ENCODE peak calls at places on chromosomes 13 and 19, in five cellular contexts. One of them, this sample, is unnamed.

GRCh38 chr13:44747179-44747578 is 171.0 kb upstream of the TSC22D1 start:
- DNase-seq in PC-3: no peak
- DNase-seq in NCI-H146: no peak
- DNase-seq in stimulated activated CD8-positive, alpha-beta memory T cell treated with anti-CD3 and anti-CD28 coated beads, Interleukin-7, amount 100 ng/mL, for 1 hour: no peak
- DNase-seq in GM20000: no peak
- DNase-seq in this sample: no peak

GRCh38 chr13:29384466-29384865 is 211.0 kb downstream of the SLC7A1 start:
- DNase-seq in PC-3: no peak
- DNase-seq in NCI-H146: no peak
- DNase-seq in stimulated activated CD8-positive, alpha-beta memory T cell treated with anti-CD3 and anti-CD28 coated beads, Interleukin-7, amount 100 ng/mL, for 1 hour: no peak
- DNase-seq in GM20000: no peak
- DNase-seq in this sample: no peak

GRCh38 chr19:29139227-29139626 is 73.7 kb downstream of the UQCRFS1 start:
- DNase-seq in PC-3: no peak
- DNase-seq in NCI-H146: no peak
- DNase-seq in stimulated activated CD8-positive, alpha-beta memory T cell treated with anti-CD3 and anti-CD28 coated beads, Interleukin-7, amount 100 ng/mL, for 1 hour: no peak
- DNase-seq in GM20000: no peak
- DNase-seq in this sample: no peak

GRCh38 chr13:50991624-50992610 is 82.3 kb downstream of the RNASEH2B start:
- DNase-seq in PC-3: no peak
- DNase-seq in NCI-H146: no peak
- DNase-seq in stimulated activated CD8-positive, alpha-beta memory T cell treated with anti-CD3 and anti-CD28 coated beads, Interleukin-7, amount 100 ng/mL, for 1 hour: no peak
- DNase-seq in GM20000: peak
- DNase-seq in this sample: peak

GRCh38 chr13:44739120-44739519 is 163.0 kb upstream of the TSC22D1 start:
- DNase-seq in PC-3: no peak
- DNase-seq in NCI-H146: no peak
- DNase-seq in stimulated activated CD8-positive, alpha-beta memory T cell treated with anti-CD3 and anti-CD28 coated beads, Interleukin-7, amount 100 ng/mL, for 1 hour: no peak
- DNase-seq in GM20000: no peak
- DNase-seq in this sample: no peak

GRCh38 chr13:112222971-112223370 is 153.2 kb upstream of the SPACA7 start:
- DNase-seq in PC-3: no peak
- DNase-seq in NCI-H146: no peak
- DNase-seq in stimulated activated CD8-positive, alpha-beta memory T cell treated with anti-CD3 and anti-CD28 coated beads, Interleukin-7, amount 100 ng/mL, for 1 hour: no peak
- DNase-seq in GM20000: no peak
- DNase-seq in this sample: no peak

GRCh38 chr13:112588490-112589297 is 741 bp upstream of the TUBGCP3 start:
- DNase-seq in PC-3: no peak
- DNase-seq in NCI-H146: peak
- DNase-seq in stimulated activated CD8-positive, alpha-beta memory T cell treated with anti-CD3 and anti-CD28 coated beads, Interleukin-7, amount 100 ng/mL, for 1 hour: no peak
- DNase-seq in GM20000: no peak
- DNase-seq in this sample: no peak

GRCh38 chr13:75771818-75772217 is 135.7 kb downstream of the LMO7 start:
- DNase-seq in PC-3: peak
- DNase-seq in NCI-H146: no peak
- DNase-seq in stimulated activated CD8-positive, alpha-beta memory T cell treated with anti-CD3 and anti-CD28 coated beads, Interleukin-7, amount 100 ng/mL, for 1 hour: no peak
- DNase-seq in GM20000: no peak
- DNase-seq in this sample: no peak

GRCh38 chr13:88436974-88437373 is 765.8 kb downstream of the SLITRK5 start:
- DNase-seq in PC-3: no peak
- DNase-seq in NCI-H146: no peak
- DNase-seq in stimulated activated CD8-positive, alpha-beta memory T cell treated with anti-CD3 and anti-CD28 coated beads, Interleukin-7, amount 100 ng/mL, for 1 hour: no peak
- DNase-seq in GM20000: no peak
- DNase-seq in this sample: no peak